ENCODE peak calls at places on chromosomes 3 and 15, in nine cellular contexts. One of them, this sample, is unnamed. For H3K36me3 and H3K4me1, the result is how much of the 10 kb centered on the place peaks cover.

GRCh38 chr3:128742821-128743594 is 17.0 kb downstream of the RAB7A start:
- DNase-seq in breast epithelium: no peak
- DNase-seq in naive thymus-derived CD4-positive, alpha-beta T cell: no peak
- DNase-seq in heart right ventricle: no peak
- DNase-seq in endodermal cell: no peak
- DNase-seq in CD8-positive, alpha-beta memory T cell: no peak
- DNase-seq in CD4-positive, CD25-positive, alpha-beta regulatory T cell: no peak
- DNase-seq in uterus: no peak
- DNase-seq in iPS DF 6.9: no peak
- DNase-seq in this sample: no peak

GRCh38 chr15:100809151-100809550 is 70.5 kb upstream of the ALDH1A3 start:
- DNase-seq in iPS DF 6.9: no peak
- DNase-seq in CD8-positive, alpha-beta memory T cell: no peak
- DNase-seq in uterus: no peak
- DNase-seq in breast epithelium: no peak
- DNase-seq in CD4-positive, CD25-positive, alpha-beta regulatory T cell: no peak
- DNase-seq in endodermal cell: no peak
- DNase-seq in naive thymus-derived CD4-positive, alpha-beta T cell: no peak
- DNase-seq in heart right ventricle: no peak
- DNase-seq in this sample: no peak

GRCh38 chr3:32432711-32433530 is 41.3 kb downstream of the CMTM7 start:
- DNase-seq in uterus: no peak
- DNase-seq in CD4-positive, CD25-positive, alpha-beta regulatory T cell: no peak
- DNase-seq in heart right ventricle: no peak
- DNase-seq in endodermal cell: no peak
- DNase-seq in CD8-positive, alpha-beta memory T cell: no peak
- DNase-seq in breast epithelium: peak
- DNase-seq in iPS DF 6.9: no peak
- DNase-seq in naive thymus-derived CD4-positive, alpha-beta T cell: peak
- DNase-seq in this sample: peak

GRCh38 chr3:155070932-155071387 is 9.2 kb upstream of the MME start:
- DNase-seq in iPS DF 6.9: no peak
- DNase-seq in CD8-positive, alpha-beta memory T cell: no peak
- DNase-seq in CD4-positive, CD25-positive, alpha-beta regulatory T cell: no peak
- DNase-seq in breast epithelium: no peak
- DNase-seq in uterus: no peak
- DNase-seq in naive thymus-derived CD4-positive, alpha-beta T cell: no peak
- DNase-seq in heart right ventricle: no peak
- DNase-seq in endodermal cell: no peak
- DNase-seq in this sample: no peak

GRCh38 chr3:139533781-139534443 is 5.6 kb downstream of the RBP1 start:
- DNase-seq in naive thymus-derived CD4-positive, alpha-beta T cell: no peak
- DNase-seq in heart right ventricle: peak
- DNase-seq in iPS DF 6.9: no peak
- DNase-seq in CD4-positive, CD25-positive, alpha-beta regulatory T cell: no peak
- DNase-seq in breast epithelium: peak
- DNase-seq in uterus: peak
- DNase-seq in CD8-positive, alpha-beta memory T cell: no peak
- DNase-seq in endodermal cell: no peak
- DNase-seq in this sample: no peak

GRCh38 chr15:76366714-76367113 is 30.1 kb downstream of the ISL2 start:
- DNase-seq in breast epithelium: no peak
- DNase-seq in CD8-positive, alpha-beta memory T cell: no peak
- DNase-seq in naive thymus-derived CD4-positive, alpha-beta T cell: no peak
- DNase-seq in heart right ventricle: no peak
- DNase-seq in CD4-positive, CD25-positive, alpha-beta regulatory T cell: no peak
- DNase-seq in iPS DF 6.9: no peak
- DNase-seq in endodermal cell: no peak
- DNase-seq in uterus: no peak
- DNase-seq in this sample: no peak

GRCh38 chr15:40902605-40903561 is 8.6 kb downstream of the VPS18 start:
- DNase-seq in naive thymus-derived CD4-positive, alpha-beta T cell: no peak
- DNase-seq in heart right ventricle: no peak
- DNase-seq in CD4-positive, CD25-positive, alpha-beta regulatory T cell: no peak
- DNase-seq in iPS DF 6.9: no peak
- DNase-seq in uterus: no peak
- DNase-seq in CD8-positive, alpha-beta memory T cell: no peak
- DNase-seq in endodermal cell: peak
- DNase-seq in breast epithelium: peak
- DNase-seq in this sample: no peak

GRCh38 chr3:116966649-116967048 is 257.1 kb downstream of the TUSC7 start:
- DNase-seq in heart right ventricle: no peak
- DNase-seq in iPS DF 6.9: no peak
- DNase-seq in CD8-positive, alpha-beta memory T cell: no peak
- DNase-seq in breast epithelium: no peak
- DNase-seq in endodermal cell: no peak
- DNase-seq in naive thymus-derived CD4-positive, alpha-beta T cell: no peak
- DNase-seq in uterus: no peak
- DNase-seq in CD4-positive, CD25-positive, alpha-beta regulatory T cell: no peak
- DNase-seq in this sample: no peak

GRCh38 chr3:101850327-101851048 is 1.2 kb downstream of the NFKBIZ start:
- DNase-seq in heart right ventricle: no peak
- DNase-seq in naive thymus-derived CD4-positive, alpha-beta T cell: peak
- DNase-seq in uterus: no peak
- DNase-seq in CD4-positive, CD25-positive, alpha-beta regulatory T cell: peak
- DNase-seq in breast epithelium: no peak
- DNase-seq in iPS DF 6.9: no peak
- DNase-seq in endodermal cell: no peak
- DNase-seq in CD8-positive, alpha-beta memory T cell: peak
- DNase-seq in this sample: peak

GRCh38 chr3:42656680-42657610 is 3.4 kb downstream of the ZBTB47 start:
- DNase-seq in heart right ventricle: no peak
- DNase-seq in naive thymus-derived CD4-positive, alpha-beta T cell: no peak
- DNase-seq in iPS DF 6.9: no peak
- DNase-seq in endodermal cell: no peak
- DNase-seq in CD8-positive, alpha-beta memory T cell: no peak
- DNase-seq in breast epithelium: no peak
- DNase-seq in CD4-positive, CD25-positive, alpha-beta regulatory T cell: no peak
- DNase-seq in uterus: no peak
- DNase-seq in this sample: no peak

GRCh38 chr3:30551927-30552326 is 54.5 kb upstream of the TGFBR2 start:
- DNase-seq in endodermal cell: no peak
- DNase-seq in breast epithelium: no peak
- DNase-seq in CD4-positive, CD25-positive, alpha-beta regulatory T cell: no peak
- DNase-seq in naive thymus-derived CD4-positive, alpha-beta T cell: no peak
- DNase-seq in CD8-positive, alpha-beta memory T cell: no peak
- DNase-seq in iPS DF 6.9: no peak
- DNase-seq in heart right ventricle: no peak
- DNase-seq in uterus: no peak
- DNase-seq in this sample: no peak

GRCh38 chr3:36149447-36149865 is 230.8 kb upstream of the STAC start:
- DNase-seq in uterus: no peak
- DNase-seq in naive thymus-derived CD4-positive, alpha-beta T cell: no peak
- DNase-seq in CD4-positive, CD25-positive, alpha-beta regulatory T cell: no peak
- DNase-seq in heart right ventricle: no peak
- DNase-seq in iPS DF 6.9: no peak
- DNase-seq in endodermal cell: no peak
- DNase-seq in breast epithelium: no peak
- DNase-seq in CD8-positive, alpha-beta memory T cell: no peak
- DNase-seq in this sample: no peak

DNA sequence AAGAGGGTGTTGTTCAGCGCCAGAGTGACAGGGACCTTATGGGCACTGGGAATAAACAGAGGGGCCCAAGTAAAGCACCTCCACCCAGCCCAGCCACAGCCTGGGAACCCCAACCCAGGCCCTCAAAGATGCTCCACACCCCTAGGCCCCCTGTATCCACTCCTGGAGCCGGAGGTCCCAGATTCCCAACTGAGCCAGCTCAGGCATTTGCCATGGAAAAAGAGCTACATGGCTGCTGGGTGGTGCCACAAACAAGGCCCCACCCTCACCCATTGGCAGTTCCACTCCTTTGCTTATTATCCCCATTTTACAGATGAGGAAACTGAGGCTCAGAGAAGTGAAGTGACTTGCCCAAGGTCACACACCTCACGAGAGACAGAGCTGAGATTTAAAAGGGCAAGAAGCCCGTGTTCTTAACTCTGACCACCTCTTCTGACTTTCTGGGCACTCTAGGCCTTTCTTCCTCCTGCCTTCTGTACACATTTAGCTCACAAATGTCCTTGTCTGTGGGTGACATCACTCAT is 16.9 kb downstream of the ANPEP start:
- DNase-seq in iPS DF 6.9: no peak
- DNase-seq in heart right ventricle: no peak
- DNase-seq in CD8-positive, alpha-beta memory T cell: no peak
- DNase-seq in naive thymus-derived CD4-positive, alpha-beta T cell: no peak
- DNase-seq in CD4-positive, CD25-positive, alpha-beta regulatory T cell: no peak
- DNase-seq in endodermal cell: no peak
- DNase-seq in breast epithelium: no peak
- DNase-seq in uterus: no peak
- DNase-seq in this sample: no peak
- H3K36me3 ChIP-seq in iPS DF 6.9: under half
- H3K36me3 ChIP-seq in heart right ventricle: under half
- H3K36me3 ChIP-seq in CD8-positive, alpha-beta memory T cell: under half
- H3K36me3 ChIP-seq in naive thymus-derived CD4-positive, alpha-beta T cell: under half
- H3K36me3 ChIP-seq in CD4-positive, CD25-positive, alpha-beta regulatory T cell: under half
- H3K36me3 ChIP-seq in endodermal cell: under half
- H3K36me3 ChIP-seq in breast epithelium: under half
- H3K36me3 ChIP-seq in uterus: under half
- H3K36me3 ChIP-seq in this sample: under half

GRCh38 chr3:188170461-188171459 is 16.8 kb downstream of the LPP start:
- DNase-seq in endodermal cell: no peak
- DNase-seq in breast epithelium: no peak
- DNase-seq in CD8-positive, alpha-beta memory T cell: no peak
- DNase-seq in uterus: no peak
- DNase-seq in CD4-positive, CD25-positive, alpha-beta regulatory T cell: peak
- DNase-seq in naive thymus-derived CD4-positive, alpha-beta T cell: peak
- DNase-seq in heart right ventricle: no peak
- DNase-seq in iPS DF 6.9: no peak
- DNase-seq in this sample: no peak

GRCh38 chr3:188169826-188170455 is 16.0 kb downstream of the LPP start:
- DNase-seq in CD8-positive, alpha-beta memory T cell: no peak
- DNase-seq in heart right ventricle: peak
- DNase-seq in breast epithelium: no peak
- DNase-seq in CD4-positive, CD25-positive, alpha-beta regulatory T cell: no peak
- DNase-seq in uterus: peak
- DNase-seq in iPS DF 6.9: no peak
- DNase-seq in naive thymus-derived CD4-positive, alpha-beta T cell: no peak
- DNase-seq in endodermal cell: no peak
- DNase-seq in this sample: no peak

GRCh38 chr3:188164248-188164687 is 10.3 kb downstream of the LPP start:
- DNase-seq in uterus: no peak
- DNase-seq in iPS DF 6.9: no peak
- DNase-seq in CD4-positive, CD25-positive, alpha-beta regulatory T cell: no peak
- DNase-seq in naive thymus-derived CD4-positive, alpha-beta T cell: no peak
- DNase-seq in CD8-positive, alpha-beta memory T cell: no peak
- DNase-seq in endodermal cell: no peak
- DNase-seq in heart right ventricle: no peak
- DNase-seq in breast epithelium: peak
- DNase-seq in this sample: no peak

GRCh38 chr3:188165596-188165995 is 11.6 kb downstream of the LPP start:
- DNase-seq in CD4-positive, CD25-positive, alpha-beta regulatory T cell: no peak
- DNase-seq in CD8-positive, alpha-beta memory T cell: no peak
- DNase-seq in breast epithelium: no peak
- DNase-seq in naive thymus-derived CD4-positive, alpha-beta T cell: no peak
- DNase-seq in heart right ventricle: no peak
- DNase-seq in endodermal cell: no peak
- DNase-seq in uterus: no peak
- DNase-seq in iPS DF 6.9: no peak
- DNase-seq in this sample: no peak

DNA sequence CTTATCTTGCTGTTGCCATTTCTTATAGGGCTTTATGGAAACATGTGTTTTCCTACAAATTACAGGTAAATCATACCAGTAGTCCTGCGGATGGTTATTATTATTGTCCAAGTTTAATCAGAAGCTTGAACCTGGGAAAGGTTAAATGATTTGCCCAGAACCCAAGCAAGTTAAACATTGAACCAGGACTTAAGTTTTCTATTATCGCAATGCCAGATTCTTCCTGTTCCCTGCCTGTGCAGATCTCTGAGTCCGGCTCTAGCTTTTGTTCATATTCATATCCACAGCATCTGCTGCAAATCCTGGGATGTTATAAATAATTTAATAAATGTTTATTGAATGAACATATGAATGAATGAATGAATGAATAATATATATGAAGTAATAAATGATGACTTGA is 12.5 kb downstream of the LPP start:
- DNase-seq in naive thymus-derived CD4-positive, alpha-beta T cell: no peak
- DNase-seq in breast epithelium: no peak
- DNase-seq in iPS DF 6.9: no peak
- DNase-seq in CD8-positive, alpha-beta memory T cell: no peak
- DNase-seq in endodermal cell: no peak
- DNase-seq in heart right ventricle: no peak
- DNase-seq in CD4-positive, CD25-positive, alpha-beta regulatory T cell: no peak
- DNase-seq in uterus: no peak
- DNase-seq in this sample: no peak
- H3K4me1 ChIP-seq in naive thymus-derived CD4-positive, alpha-beta T cell: under half
- H3K4me1 ChIP-seq in breast epithelium: under half
- H3K4me1 ChIP-seq in iPS DF 6.9: under half
- H3K4me1 ChIP-seq in CD8-positive, alpha-beta memory T cell: under half
- H3K4me1 ChIP-seq in endodermal cell: under half
- H3K4me1 ChIP-seq in heart right ventricle: half or more
- H3K4me1 ChIP-seq in CD4-positive, CD25-positive, alpha-beta regulatory T cell: under half
- H3K4me1 ChIP-seq in uterus: under half
- H3K4me1 ChIP-seq in this sample: under half

DNA sequence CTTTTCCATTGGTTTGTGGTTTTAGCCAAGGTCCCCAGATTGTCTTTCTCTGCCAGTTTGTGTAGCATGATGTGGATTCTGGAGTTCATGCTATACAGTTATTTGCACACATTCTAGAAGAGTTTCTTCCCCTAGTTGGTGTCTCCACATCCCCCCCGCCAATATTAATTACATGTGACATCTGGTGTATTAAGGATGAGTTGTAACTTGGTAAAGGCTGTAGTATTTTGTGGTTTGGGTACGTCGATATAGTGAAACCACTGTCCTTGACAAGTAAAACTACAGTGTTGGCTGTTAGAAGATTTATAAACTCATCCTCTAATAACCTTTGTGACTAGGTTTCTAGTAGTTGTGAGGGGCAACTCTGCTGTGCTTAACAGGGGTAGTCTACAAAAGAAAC is 23.7 kb upstream of the P4HTM start:
- DNase-seq in naive thymus-derived CD4-positive, alpha-beta T cell: no peak
- DNase-seq in uterus: no peak
- DNase-seq in CD4-positive, CD25-positive, alpha-beta regulatory T cell: no peak
- DNase-seq in heart right ventricle: no peak
- DNase-seq in iPS DF 6.9: no peak
- DNase-seq in breast epithelium: no peak
- DNase-seq in CD8-positive, alpha-beta memory T cell: no peak
- DNase-seq in endodermal cell: no peak
- DNase-seq in this sample: no peak
- H3K27ac ChIP-seq in naive thymus-derived CD4-positive, alpha-beta T cell: no peak
- H3K27ac ChIP-seq in uterus: no peak
- H3K27ac ChIP-seq in CD4-positive, CD25-positive, alpha-beta regulatory T cell: peak
- H3K27ac ChIP-seq in heart right ventricle: no peak
- H3K27ac ChIP-seq in iPS DF 6.9: no peak
- H3K27ac ChIP-seq in breast epithelium: no peak
- H3K27ac ChIP-seq in CD8-positive, alpha-beta memory T cell: no peak
- H3K27ac ChIP-seq in endodermal cell: no peak
- H3K27ac ChIP-seq in this sample: no peak

GRCh38 chr3:127208483-127209100 is 15.7 kb downstream of the PRR23E start:
- DNase-seq in breast epithelium: no peak
- DNase-seq in heart right ventricle: no peak
- DNase-seq in CD8-positive, alpha-beta memory T cell: no peak
- DNase-seq in iPS DF 6.9: no peak
- DNase-seq in CD4-positive, CD25-positive, alpha-beta regulatory T cell: no peak
- DNase-seq in naive thymus-derived CD4-positive, alpha-beta T cell: no peak
- DNase-seq in endodermal cell: no peak
- DNase-seq in uterus: no peak
- DNase-seq in this sample: no peak
- H3K36me3 ChIP-seq in breast epithelium: under half
- H3K36me3 ChIP-seq in heart right ventricle: under half
- H3K36me3 ChIP-seq in CD8-positive, alpha-beta memory T cell: under half
- H3K36me3 ChIP-seq in iPS DF 6.9: under half
- H3K36me3 ChIP-seq in CD4-positive, CD25-positive, alpha-beta regulatory T cell: under half
- H3K36me3 ChIP-seq in naive thymus-derived CD4-positive, alpha-beta T cell: under half
- H3K36me3 ChIP-seq in endodermal cell: under half
- H3K36me3 ChIP-seq in uterus: under half
- H3K36me3 ChIP-seq in this sample: under half